ENCODE peak calls at places on chromosome 9, in four cellular contexts. One of them, this sample, is unnamed.

GRCh38 chr9:138009456-138010273 is 132.1 kb downstream of the CACNA1B start:
- DNase-seq in mesenchymal stem cell: no peak
- DNase-seq in IMR-90: no peak
- DNase-seq in H9: no peak
- DNase-seq in this sample: no peak

GRCh38 chr9:113992276-113992951 is 85.7 kb downstream of the AMBP start:
- DNase-seq in mesenchymal stem cell: no peak
- DNase-seq in IMR-90: no peak
- DNase-seq in H9: no peak
- DNase-seq in this sample: no peak

GRCh38 chr9:88791105-88791805 is 200.0 kb upstream of the S1PR3 start:
- DNase-seq in mesenchymal stem cell: peak; percentile 57
- DNase-seq in IMR-90: peak; percentile 92
- DNase-seq in H9: no peak
- DNase-seq in this sample: no peak

GRCh38 chr9:22829236-22829635 is 382.6 kb downstream of the DMRTA1 start:
- DNase-seq in mesenchymal stem cell: no peak
- DNase-seq in IMR-90: no peak
- DNase-seq in H9: no peak
- DNase-seq in this sample: no peak

GRCh38 chr9:132722564-132723065 is 52.4 kb downstream of the GTF3C4 start:
- DNase-seq in mesenchymal stem cell: no peak
- DNase-seq in IMR-90: no peak
- DNase-seq in H9: no peak
- DNase-seq in this sample: no peak

GRCh38 chr9:100411472-100412270 is 15.3 kb upstream of the MSANTD3 start:
- DNase-seq in mesenchymal stem cell: peak; percentile 91
- DNase-seq in IMR-90: peak; percentile 85
- DNase-seq in H9: peak; percentile 96
- DNase-seq in this sample: peak; percentile 68

GRCh38 chr9:135074354-135075233 is 12.9 kb upstream of the OLFM1 start:
- DNase-seq in mesenchymal stem cell: no peak
- DNase-seq in IMR-90: no peak
- DNase-seq in H9: peak; percentile 30
- DNase-seq in this sample: no peak

GRCh38 chr9:124354364-124355031 is 60.7 kb downstream of the PSMB7 start:
- DNase-seq in mesenchymal stem cell: no peak
- DNase-seq in IMR-90: no peak
- DNase-seq in H9: no peak
- DNase-seq in this sample: no peak

GRCh38 chr9:130122465-130122864 is 49.7 kb upstream of the NCS1 start:
- DNase-seq in mesenchymal stem cell: no peak
- DNase-seq in IMR-90: no peak
- DNase-seq in H9: no peak
- DNase-seq in this sample: no peak

GRCh38 chr9:76987594-76988200 is 31.8 kb upstream of the FOXB2 start:
- DNase-seq in mesenchymal stem cell: peak; percentile 30
- DNase-seq in IMR-90: peak; percentile 44
- DNase-seq in H9: peak; percentile 73
- DNase-seq in this sample: no peak

GRCh38 chr9:134325813-134326753 is at the start of gene RXRA:
- DNase-seq in mesenchymal stem cell: peak; percentile 86
- DNase-seq in IMR-90: peak; percentile 80
- DNase-seq in H9: peak; percentile 64
- DNase-seq in this sample: peak; percentile 81

GRCh38 chr9:70131296-70131695 is 87.6 kb downstream of the MAMDC2 start:
- DNase-seq in mesenchymal stem cell: no peak
- DNase-seq in IMR-90: no peak
- DNase-seq in H9: no peak
- DNase-seq in this sample: no peak

GRCh38 chr9:88706193-88707112 is 171.5 kb downstream of the NXNL2 start:
- DNase-seq in mesenchymal stem cell: peak; percentile 49
- DNase-seq in IMR-90: no peak
- DNase-seq in H9: no peak
- DNase-seq in this sample: no peak

GRCh38 chr9:10268500-10269485 is 344.0 kb downstream of the PTPRD start:
- DNase-seq in mesenchymal stem cell: peak; percentile 68
- DNase-seq in IMR-90: peak; percentile 12
- DNase-seq in H9: peak; percentile 68
- DNase-seq in this sample: peak; percentile 51

GRCh38 chr9:2231831-2232230 is 216.7 kb downstream of the SMARCA2 start:
- DNase-seq in mesenchymal stem cell: no peak
- DNase-seq in IMR-90: peak; percentile 68
- DNase-seq in H9: no peak
- DNase-seq in this sample: no peak

GRCh38 chr9:121053544-121053943 is 3.5 kb upstream of the C5 start:
- DNase-seq in mesenchymal stem cell: no peak
- DNase-seq in IMR-90: no peak
- DNase-seq in H9: no peak
- DNase-seq in this sample: no peak

GRCh38 chr9:136349546-136349945 is 14.0 kb downstream of the DNLZ start:
- DNase-seq in mesenchymal stem cell: no peak
- DNase-seq in IMR-90: no peak
- DNase-seq in H9: no peak
- DNase-seq in this sample: no peak

GRCh38 chr9:71726723-71727122 is 41.6 kb downstream of the CEMIP2 start:
- DNase-seq in mesenchymal stem cell: no peak
- DNase-seq in IMR-90: no peak
- DNase-seq in H9: no peak
- DNase-seq in this sample: no peak

GRCh38 chr9:90898229-90898628 is 96.6 kb downstream of the SYK start:
- DNase-seq in mesenchymal stem cell: no peak
- DNase-seq in IMR-90: peak; percentile 27
- DNase-seq in H9: no peak
- DNase-seq in this sample: no peak

GRCh38 chr9:69425402-69425801 is 100.4 kb downstream of the ENTREP1 start:
- DNase-seq in mesenchymal stem cell: no peak
- DNase-seq in IMR-90: no peak
- DNase-seq in H9: no peak
- DNase-seq in this sample: no peak

GRCh38 chr9:113219972-113220371 is 1.1 kb downstream of the FKBP15 start:
- DNase-seq in mesenchymal stem cell: peak; percentile 91
- DNase-seq in IMR-90: peak; percentile 84
- DNase-seq in H9: no peak
- DNase-seq in this sample: no peak

GRCh38 chr9:805151-805550 is 36.3 kb upstream of the DMRT1 start:
- DNase-seq in mesenchymal stem cell: no peak
- DNase-seq in IMR-90: no peak
- DNase-seq in H9: no peak
- DNase-seq in this sample: no peak

GRCh38 chr9:121307976-121308375 is 40.0 kb downstream of the GSN start:
- DNase-seq in mesenchymal stem cell: no peak
- DNase-seq in IMR-90: no peak
- DNase-seq in H9: no peak
- DNase-seq in this sample: no peak

GRCh38 chr9:25613709-25614108 is 64.5 kb downstream of the TUSC1 start:
- DNase-seq in mesenchymal stem cell: no peak
- DNase-seq in IMR-90: no peak
- DNase-seq in H9: no peak
- DNase-seq in this sample: no peak
- H2BK15ac ChIP-seq in mesenchymal stem cell: no peak overlapping the region
- H2BK15ac ChIP-seq in IMR-90: no peak overlapping the region
- H2BK15ac ChIP-seq in H9: no peak overlapping the region
- H2BK15ac ChIP-seq in this sample: no peak overlapping the region

GRCh38 chr9:94908583-94909249 is 182.2 kb downstream of the AOPEP start:
- DNase-seq in mesenchymal stem cell: no peak
- DNase-seq in IMR-90: no peak
- DNase-seq in H9: no peak
- DNase-seq in this sample: no peak
- H2BK15ac ChIP-seq in mesenchymal stem cell: no peak overlapping the region
- H2BK15ac ChIP-seq in IMR-90: peak overlapping the region; percentile 45
- H2BK15ac ChIP-seq in H9: no peak overlapping the region
- H2BK15ac ChIP-seq in this sample: no peak overlapping the region

GRCh38 chr9:14910178-14910805 is at the start of gene FREM1:
- DNase-seq in mesenchymal stem cell: peak; percentile 65
- DNase-seq in IMR-90: no peak
- DNase-seq in H9: peak; percentile 74
- DNase-seq in this sample: peak; percentile 48
- H2BK15ac ChIP-seq in mesenchymal stem cell: no peak within 1 kb of the TSS
- H2BK15ac ChIP-seq in IMR-90: no peak within 1 kb of the TSS
- H2BK15ac ChIP-seq in H9: no peak within 1 kb of the TSS
- H2BK15ac ChIP-seq in this sample: no peak within 1 kb of the TSS

GRCh38 chr9:123097709-123098459 is 64.4 kb downstream of the GPR21 start:
- DNase-seq in mesenchymal stem cell: no peak
- DNase-seq in IMR-90: no peak
- DNase-seq in H9: no peak
- DNase-seq in this sample: no peak
- H2BK15ac ChIP-seq in mesenchymal stem cell: no peak overlapping the region
- H2BK15ac ChIP-seq in IMR-90: no peak overlapping the region
- H2BK15ac ChIP-seq in H9: no peak overlapping the region
- H2BK15ac ChIP-seq in this sample: no peak overlapping the region

GRCh38 chr9:95434116-95435073 is 82.4 kb downstream of the PTCH1 start:
- DNase-seq in mesenchymal stem cell: peak; percentile 28
- DNase-seq in IMR-90: no peak
- DNase-seq in H9: peak; percentile 89
- DNase-seq in this sample: no peak
- H2BK15ac ChIP-seq in mesenchymal stem cell: no peak overlapping the region
- H2BK15ac ChIP-seq in IMR-90: no peak overlapping the region
- H2BK15ac ChIP-seq in H9: no peak overlapping the region
- H2BK15ac ChIP-seq in this sample: peak overlapping the region; percentile 8

GRCh38 chr9:74760031-74760700 is 127.6 kb downstream of the TRPM6 start:
- DNase-seq in mesenchymal stem cell: peak; percentile 85
- DNase-seq in IMR-90: peak; percentile 97
- DNase-seq in H9: no peak
- DNase-seq in this sample: no peak

GRCh38 chr9:74753650-74754049 is 134.1 kb downstream of the TRPM6 start:
- DNase-seq in mesenchymal stem cell: no peak
- DNase-seq in IMR-90: no peak
- DNase-seq in H9: no peak
- DNase-seq in this sample: no peak

GRCh38 chr9:74755355-74755754 is 132.4 kb downstream of the TRPM6 start:
- DNase-seq in mesenchymal stem cell: no peak
- DNase-seq in IMR-90: no peak
- DNase-seq in H9: no peak
- DNase-seq in this sample: no peak

DNA sequence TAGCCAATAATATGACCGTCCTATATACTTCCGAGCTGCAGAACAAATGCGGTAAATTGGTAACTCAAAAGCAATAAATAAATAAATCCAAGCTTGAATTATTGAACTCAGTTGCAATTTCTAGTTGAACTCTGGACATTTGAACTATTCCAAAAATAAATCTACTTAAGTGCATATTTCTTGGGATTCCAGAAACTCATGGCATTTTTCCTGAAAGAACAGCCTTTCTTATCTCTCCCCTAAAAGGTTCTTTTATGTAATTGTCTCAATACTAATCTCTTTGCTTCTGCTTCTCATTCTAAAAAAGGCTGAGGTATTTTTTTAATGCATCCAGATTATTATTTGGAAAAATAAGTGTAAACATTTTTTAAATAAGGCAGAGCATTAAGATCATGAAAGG is 131.7 kb downstream of the TRPM6 start:
- DNase-seq in mesenchymal stem cell: no peak
- DNase-seq in IMR-90: no peak
- DNase-seq in H9: no peak
- DNase-seq in this sample: no peak
- H2BK15ac ChIP-seq in mesenchymal stem cell: no peak overlapping the region
- H2BK15ac ChIP-seq in IMR-90: no peak overlapping the region
- H2BK15ac ChIP-seq in H9: no peak overlapping the region
- H2BK15ac ChIP-seq in this sample: no peak overlapping the region

DNA sequence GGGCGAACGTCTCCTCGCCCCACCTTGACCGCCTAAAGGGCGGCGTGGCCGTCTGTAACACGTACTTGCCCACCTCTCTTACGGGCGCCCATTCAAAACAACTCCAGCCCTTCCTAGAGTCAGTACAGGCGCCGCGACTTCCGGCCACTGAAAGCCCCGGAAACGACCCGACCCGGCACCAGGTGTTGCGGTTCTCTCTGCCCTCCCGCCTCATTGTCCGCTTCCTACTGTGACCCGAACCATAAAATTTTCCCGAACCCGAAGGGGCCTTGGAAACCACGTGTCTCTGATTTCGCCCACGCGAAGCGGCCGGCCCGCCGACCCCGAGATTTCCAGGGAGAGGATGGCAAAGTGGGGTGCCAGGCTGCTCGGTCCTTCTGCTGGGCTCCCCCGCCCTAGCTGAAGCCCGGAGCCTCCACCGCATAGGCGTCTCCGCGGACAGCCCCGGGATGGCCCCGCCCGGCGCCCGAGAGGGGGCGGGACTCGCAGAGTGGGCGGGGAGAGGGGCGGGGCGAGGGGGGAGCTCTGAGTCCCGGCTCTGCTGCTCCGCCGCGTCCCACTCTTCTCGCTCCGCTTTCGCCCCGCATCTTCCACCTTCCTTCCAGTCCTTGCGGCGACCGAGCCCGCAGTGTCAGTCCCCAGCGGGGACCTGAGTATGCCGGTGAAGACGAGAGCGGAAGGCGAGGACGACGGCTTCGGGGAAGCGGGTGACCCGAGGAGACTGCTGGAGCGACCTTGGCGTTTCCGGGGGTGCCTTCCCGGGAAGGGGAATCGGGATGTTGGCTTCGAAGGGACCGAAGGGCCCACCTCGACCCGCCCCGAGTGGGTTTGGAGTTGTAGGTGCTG is 684 bp upstream of the PTGES2 start:
- DNase-seq in mesenchymal stem cell: peak; percentile 94
- DNase-seq in IMR-90: peak; percentile 89
- DNase-seq in H9: peak; percentile 88
- DNase-seq in this sample: peak; percentile 91
- H2BK15ac ChIP-seq in mesenchymal stem cell: peak overlapping the region; percentile 97
- H2BK15ac ChIP-seq in IMR-90: peak overlapping the region; percentile 89
- H2BK15ac ChIP-seq in H9: no peak overlapping the region
- H2BK15ac ChIP-seq in this sample: peak overlapping the region; percentile 96

GRCh38 chr9:94111446-94111845 is 27.2 kb downstream of the PTPDC1 start:
- DNase-seq in mesenchymal stem cell: no peak
- DNase-seq in IMR-90: peak; percentile 20
- DNase-seq in H9: no peak
- DNase-seq in this sample: no peak

GRCh38 chr9:94112716-94113465 is 28.6 kb downstream of the PTPDC1 start:
- DNase-seq in mesenchymal stem cell: no peak
- DNase-seq in IMR-90: no peak
- DNase-seq in H9: no peak
- DNase-seq in this sample: no peak

GRCh38 chr9:94110821-94111252 is 26.6 kb downstream of the PTPDC1 start:
- DNase-seq in mesenchymal stem cell: peak; percentile 38
- DNase-seq in IMR-90: peak; percentile 91
- DNase-seq in H9: no peak
- DNase-seq in this sample: no peak

DNA sequence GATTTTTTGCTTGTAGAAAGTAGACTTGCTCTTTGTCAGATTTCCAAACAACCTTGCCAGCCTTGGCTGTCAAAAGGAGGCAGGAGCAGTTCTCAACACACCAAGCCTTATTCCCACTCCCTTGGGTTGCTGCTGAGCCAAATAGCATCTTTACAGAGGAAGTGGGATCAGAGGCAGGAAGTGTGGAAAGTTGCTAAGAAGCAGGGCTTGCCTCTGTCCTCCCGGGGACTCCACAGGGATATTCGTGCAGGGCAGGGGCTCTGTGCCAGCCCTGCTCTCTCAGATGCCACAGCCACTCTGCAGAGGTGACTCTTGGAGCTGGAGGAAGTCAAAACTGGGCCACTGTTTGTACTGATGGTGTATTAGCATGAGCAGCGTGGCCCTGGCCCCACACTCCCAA is 24.3 kb downstream of the PTPDC1 start:
- DNase-seq in mesenchymal stem cell: no peak
- DNase-seq in IMR-90: peak; percentile 18
- DNase-seq in H9: no peak
- DNase-seq in this sample: no peak
- H2BK15ac ChIP-seq in mesenchymal stem cell: no peak overlapping the region
- H2BK15ac ChIP-seq in IMR-90: peak overlapping the region; percentile 14
- H2BK15ac ChIP-seq in H9: no peak overlapping the region
- H2BK15ac ChIP-seq in this sample: no peak overlapping the region